ENCODE peak calls at places on chromosome 10, in seven cellular contexts. F, W, B, A, E, V and J are unnamed samples.

GRCh38 chr10:86178401-86179142 is 188.0 kb downstream of the GRID1 start:
- DNase-seq in F (no peak), W (no peak), B (no peak), A (no peak), E (peak; percentile 68), V (no peak), J (no peak)

GRCh38 chr10:5575482-5576153 is 50.9 kb downstream of the CALML3 start:
- DNase-seq in F (peak; percentile 41), W (no peak), B (no peak), A (peak; percentile 73), E (no peak), V (no peak), J (no peak)

GRCh38 chr10:27258838-27259532 is 18.4 kb upstream of the ACBD5 start:
- DNase-seq in F (no peak), W (peak; percentile 33), B (peak; percentile 25), A (no peak), E (peak; percentile 71), V (no peak), J (no peak)

GRCh38 chr10:89535185-89536012 is at the start of gene SLC16A12:
- DNase-seq in F (no peak), W (peak; percentile 36), B (no peak), A (no peak), E (peak; percentile 74), V (peak; percentile 23), J (no peak)

GRCh38 chr10:80465839-80466590 is 11.9 kb downstream of the TSPAN14 start:
- DNase-seq in F (no peak), W (no peak), B (no peak), A (no peak), E (no peak), V (no peak), J (no peak)

GRCh38 chr10:33434948-33435347 is 100.5 kb upstream of the NRP1 start:
- DNase-seq in F (no peak), W (no peak), B (no peak), A (no peak), E (no peak), V (no peak), J (no peak)

GRCh38 chr10:24115403-24115802 is 93.5 kb upstream of the KIAA1217 start:
- DNase-seq in F (no peak), W (no peak), B (no peak), A (no peak), E (no peak), V (no peak), J (no peak)

GRCh38 chr10:35884657-35885071 is 242.6 kb upstream of the FZD8 start:
- DNase-seq in F (no peak), W (no peak), B (no peak), A (no peak), E (no peak), V (no peak), J (no peak)

GRCh38 chr10:115830260-115830970 is 442.6 kb downstream of the GFRA1 start:
- DNase-seq in F (no peak), W (no peak), B (peak; percentile 32), A (no peak), E (no peak), V (no peak), J (no peak)

GRCh38 chr10:24826022-24826421 is 102.3 kb upstream of the ARHGAP21 start:
- DNase-seq in F (peak; percentile 60), W (no peak), B (no peak), A (no peak), E (no peak), V (no peak), J (no peak)

GRCh38 chr10:4144802-4145201 is 359.8 kb upstream of the KLF6 start:
- DNase-seq in F (no peak), W (no peak), B (no peak), A (no peak), E (no peak), V (no peak), J (no peak)

GRCh38 chr10:95525033-95525418 is 36.1 kb downstream of the SORBS1 start:
- DNase-seq in F (no peak), W (no peak), B (no peak), A (no peak), E (no peak), V (peak; percentile 33), J (no peak)

GRCh38 chr10:51521605-51522004 is 177.8 kb downstream of the CSTF2T start:
- DNase-seq in F (no peak), W (no peak), B (no peak), A (no peak), E (no peak), V (no peak), J (no peak)

GRCh38 chr10:104337985-104338735 is at the start of gene ITPRIP:
- DNase-seq in F (no peak), W (peak; percentile 86), B (peak; percentile 76), A (peak; percentile 88), E (peak; percentile 86), V (peak; percentile 76), J (no peak)

GRCh38 chr10:88382699-88383098 is 200.4 kb downstream of the RNLS start:
- DNase-seq in F (no peak), W (no peak), B (no peak), A (no peak), E (no peak), V (no peak), J (no peak)

GRCh38 chr10:57979466-57979865 is 288.2 kb downstream of the IPMK start:
- DNase-seq in F (no peak), W (no peak), B (no peak), A (no peak), E (no peak), V (no peak), J (no peak)

GRCh38 chr10:124619802-124620490 is 124.2 kb downstream of the FAM53B start:
- DNase-seq in F (no peak), W (no peak), B (no peak), A (no peak), E (no peak), V (no peak), J (no peak)

GRCh38 chr10:124622158-124622557 is 122.0 kb downstream of the FAM53B start:
- DNase-seq in F (no peak), W (no peak), B (no peak), A (no peak), E (no peak), V (no peak), J (no peak)

GRCh38 chr10:124624006-124624405 is 120.2 kb downstream of the FAM53B start:
- DNase-seq in F (no peak), W (no peak), B (no peak), A (no peak), E (no peak), V (no peak), J (no peak)

GRCh38 chr10:124622866-124623536 is 121.2 kb downstream of the FAM53B start:
- DNase-seq in F (no peak), W (no peak), B (no peak), A (no peak), E (no peak), V (no peak), J (no peak)

DNA sequence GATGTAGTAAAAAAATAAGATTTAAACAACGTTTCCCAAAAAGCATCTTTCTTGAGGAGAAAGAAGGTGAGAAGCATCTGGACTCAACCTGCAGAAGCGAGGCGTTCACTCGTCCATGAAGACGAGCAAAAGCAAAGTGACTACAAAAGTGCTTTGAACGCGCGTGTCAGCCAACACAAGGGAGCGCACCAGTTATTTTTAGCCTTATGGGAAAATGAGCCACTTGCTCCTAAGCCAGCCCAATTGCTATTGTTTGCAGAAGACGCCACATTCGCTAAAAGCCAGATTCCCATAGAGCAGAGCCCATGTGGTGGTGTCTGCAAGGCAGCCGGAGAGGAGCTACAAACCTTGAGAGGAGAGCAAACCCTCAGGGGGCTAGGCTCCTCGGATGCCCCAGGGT is 122.5 kb downstream of the FAM53B start:
- DNase-seq in F (no peak), W (no peak), B (no peak), A (no peak), E (no peak), V (no peak), J (no peak)
- H3K4me1 ChIP-seq in F (peaks cover 13% of the 10 kb centered on the region), W (peaks cover 76% of the 10 kb centered on the region), B (peaks cover 9% of the 10 kb centered on the region), A (no peaks in the 10 kb centered on the region), E (peaks cover 5% of the 10 kb centered on the region), V (peaks cover 49% of the 10 kb centered on the region), J (peaks cover 19% of the 10 kb centered on the region)

DNA sequence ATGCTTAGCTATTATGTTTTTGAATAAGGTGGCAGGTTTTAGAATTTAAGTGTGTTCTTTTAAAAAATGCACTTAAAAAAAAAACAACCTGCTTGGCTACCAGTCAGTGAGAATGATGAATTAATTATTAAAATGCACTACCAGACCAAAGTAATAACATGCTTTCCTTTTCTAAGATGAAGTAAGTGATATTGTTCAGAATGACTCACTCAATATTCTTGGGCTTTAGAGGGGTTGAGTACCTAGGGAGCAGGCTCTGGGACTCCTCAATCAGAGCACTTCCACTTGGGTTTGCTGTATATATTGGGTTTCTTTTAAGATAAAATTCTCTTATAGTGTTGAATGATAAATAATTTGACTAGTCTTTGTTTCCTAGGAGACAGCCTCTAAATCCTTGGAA is 8.6 kb downstream of the STAM start:
- DNase-seq in F (no peak), W (no peak), B (no peak), A (no peak), E (no peak), V (no peak), J (no peak)
- H3K36me3 ChIP-seq in F (peaks cover 20% of the 10 kb centered on the region), W (peaks cover 8% of the 10 kb centered on the region), B (peaks cover 4% of the 10 kb centered on the region), A (no peaks in the 10 kb centered on the region), E (no peaks in the 10 kb centered on the region), V (no peaks in the 10 kb centered on the region), J (no peaks in the 10 kb centered on the region)

DNA sequence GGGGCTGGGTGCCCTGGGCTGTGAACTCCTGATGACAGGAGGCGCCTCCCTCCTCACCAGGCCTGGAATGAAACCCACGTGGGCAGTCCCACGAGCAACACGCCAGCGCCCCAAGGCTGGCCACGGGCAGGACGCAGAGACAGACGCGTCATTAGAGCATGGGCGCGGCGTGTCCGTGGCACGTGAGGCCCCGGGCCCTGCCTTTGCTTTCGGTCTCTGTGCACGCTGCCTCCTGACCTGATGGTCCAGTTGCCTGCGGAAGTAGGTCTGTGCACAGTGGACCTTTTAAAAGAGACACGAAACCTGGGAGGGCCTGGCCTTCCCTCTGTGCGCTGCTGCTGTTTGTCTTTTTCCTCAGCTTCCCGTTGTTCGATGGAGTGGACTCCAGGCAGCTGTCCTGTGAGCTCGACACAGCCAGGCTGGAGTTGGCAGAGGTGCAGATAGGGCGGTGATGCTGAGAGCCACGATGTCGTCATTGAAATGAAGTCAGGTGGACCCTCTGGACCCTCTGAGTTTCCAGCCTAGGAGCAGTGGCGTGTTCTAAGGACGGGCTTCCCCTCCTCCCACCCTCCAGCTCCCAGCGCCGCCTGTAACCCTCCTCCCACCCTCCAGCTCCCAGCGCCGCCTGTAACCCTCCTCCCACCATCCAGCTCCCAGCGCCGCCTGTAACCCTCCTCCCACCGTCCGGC is 40.1 kb upstream of the CFAP46 start:
- DNase-seq in F (no peak), W (no peak), B (no peak), A (no peak), E (no peak), V (no peak), J (no peak)
- H3K4me1 ChIP-seq in F (no peaks in the 10 kb centered on the region), W (no peaks in the 10 kb centered on the region), B (no peaks in the 10 kb centered on the region), A (no peaks in the 10 kb centered on the region), E (peaks cover 5% of the 10 kb centered on the region), V (no peaks in the 10 kb centered on the region), J (no peaks in the 10 kb centered on the region)

GRCh38 chr10:101803511-101803910 is 14.7 kb downstream of the OGA start:
- DNase-seq in F (no peak), W (no peak), B (no peak), A (no peak), E (no peak), V (no peak), J (no peak)
- H3K36me3 ChIP-seq in F (peaks cover 12% of the 10 kb centered on the region), W (peaks cover 100% of the 10 kb centered on the region), B (peaks cover 44% of the 10 kb centered on the region), A (no peaks in the 10 kb centered on the region), E (peaks cover 69% of the 10 kb centered on the region), V (peaks cover 100% of the 10 kb centered on the region), J (peaks cover 78% of the 10 kb centered on the region)